ENCODE peak calls at places on chromosome 10, in six cellular contexts. M, J, Q, X, I and Y are unnamed samples.

GRCh38 chr10:112815238-112816032 is 134.6 kb upstream of the TCF7L2 start:
- DNase-seq in I (no peak), Q (no peak), X (peak; percentile 83), J (peak; percentile 74), M (no peak), Y (peak; percentile 72)

GRCh38 chr10:73003822-73004221 is 49.2 kb upstream of the PLA2G12B start:
- DNase-seq in I (no peak), X (no peak), M (no peak), J (no peak), Q (no peak), Y (no peak)

GRCh38 chr10:14573666-14574261 is 200.9 kb downstream of the FAM107B start:
- DNase-seq in I (no peak), Q (no peak), J (peak; percentile 40), M (no peak), X (peak; percentile 83), Y (peak; percentile 52)

GRCh38 chr10:6716521-6716920 is 136.4 kb upstream of the PRKCQ start:
- DNase-seq in Q (no peak), X (peak; percentile 24), I (no peak), M (no peak), J (peak; percentile 27), Y (peak; percentile 63)

GRCh38 chr10:132374176-132374575 is 22.8 kb upstream of the PWWP2B start:
- DNase-seq in I (no peak), Q (no peak), X (no peak), M (no peak), J (no peak), Y (no peak)

GRCh38 chr10:71344154-71344915 is 25.3 kb downstream of the SLC29A3 start:
- DNase-seq in X (no peak), M (no peak), J (no peak), I (no peak), Q (no peak), Y (no peak)

GRCh38 chr10:102918817-102919236 is 733 bp downstream of the CNNM2 start:
- DNase-seq in X (peak; percentile 22), M (no peak), I (peak; percentile 6), J (no peak), Q (no peak), Y (no peak)

GRCh38 chr10:17607603-17608332 is 9.4 kb downstream of the HACD1 start:
- DNase-seq in J (peak; percentile 31), M (no peak), X (peak; percentile 43), I (peak; percentile 39), Q (peak; percentile 26), Y (peak; percentile 65)

GRCh38 chr10:17101910-17102266 is 27.7 kb downstream of the CUBN start:
- DNase-seq in X (no peak), J (no peak), I (no peak), Q (no peak), M (no peak), Y (no peak)

GRCh38 chr10:10326119-10326518 is 691.6 kb upstream of the CELF2 start:
- DNase-seq in J (peak; percentile 32), M (no peak), I (no peak), X (no peak), Q (no peak), Y (no peak)

GRCh38 chr10:46022978-46023702 is 7.3 kb downstream of the NCOA4 start:
- DNase-seq in Q (peak; percentile 81), X (peak; percentile 97), I (peak; percentile 77), J (peak; percentile 90), M (peak; percentile 51), Y (peak; percentile 88)